ENCODE peak calls at places on chromosomes 1 and 21, in seven cellular contexts. X is HT1080; T is SK-N-SH; E is T-helper 9 cell; V is stimulated activated CD4-positive, alpha-beta T cell treated with anti-CD3 and anti-CD28 coated beads, Interleukin-1b, Interleukin-23, amount 100 ng/mL, for 1 hour; Z is memory B cell; A is sigmoid colon. S is an unnamed sample.

GRCh38 chr1:49728377-49728776 is 295.4 kb downstream of the AGBL4 start:
- DNase-seq in X (peak), T (no peak), E (no peak), V (no peak), Z (no peak), A (no peak), S (peak)

GRCh38 chr1:170309389-170310013 is 163.7 kb downstream of the NTMT2 start:
- DNase-seq in X (peak), T (peak), E (no peak), V (no peak), Z (no peak), A (no peak), S (no peak)

GRCh38 chr1:11493972-11494655 is 15.2 kb downstream of the DISP3 start:
- DNase-seq in X (no peak), T (no peak), E (no peak), V (no peak), Z (no peak), A (peak), S (no peak)

GRCh38 chr1:25805863-25806225 is 5.9 kb downstream of the SELENON start:
- DNase-seq in X (no peak), T (no peak), E (no peak), V (no peak), Z (no peak), A (no peak), S (peak)

GRCh38 chr1:62746086-62746808 is 37.7 kb upstream of the ATG4C start:
- DNase-seq in X (peak), T (peak), E (no peak), V (no peak), Z (peak), A (no peak), S (peak)

GRCh38 chr21:16195896-16196443 is 466.2 kb downstream of the USP25 start:
- DNase-seq in X (no peak), T (no peak), E (no peak), V (no peak), Z (no peak), A (no peak), S (peak)

GRCh38 chr1:234505774-234506114 is 26.8 kb upstream of the TARBP1 start:
- DNase-seq in X (peak), T (no peak), E (no peak), V (no peak), Z (no peak), A (no peak), S (no peak)

GRCh38 chr1:228903573-228904122 is 168.4 kb downstream of the RHOU start:
- DNase-seq in X (no peak), T (no peak), E (no peak), V (no peak), Z (no peak), A (no peak), S (peak)

GRCh38 chr1:25699501-25700089 is 83.0 kb downstream of the MAN1C1 start:
- DNase-seq in X (no peak), T (peak), E (no peak), V (no peak), Z (no peak), A (no peak), S (no peak)

GRCh38 chr1:40776236-40777072 is 7.1 kb upstream of the KCNQ4 start:
- DNase-seq in X (no peak), T (no peak), E (no peak), V (no peak), Z (no peak), A (no peak), S (no peak)

GRCh38 chr1:209648366-209648765 is 3.9 kb downstream of the LAMB3 start:
- DNase-seq in X (no peak), T (no peak), E (no peak), V (no peak), Z (no peak), A (no peak), S (no peak)

GRCh38 chr1:238962941-238963340 is 423.4 kb upstream of the CHRM3 start:
- DNase-seq in X (no peak), T (no peak), E (no peak), V (no peak), Z (no peak), A (no peak), S (no peak)

GRCh38 chr1:179871940-179872339 is 5.7 kb downstream of the TOR1AIP2 start:
- DNase-seq in X (no peak), T (no peak), E (no peak), V (no peak), Z (no peak), A (no peak), S (no peak)

GRCh38 chr21:33856893-33857527 is 58.6 kb downstream of the ATP5PO start:
- DNase-seq in X (no peak), T (peak), E (no peak), V (no peak), Z (no peak), A (peak), S (no peak)

GRCh38 chr1:85344256-85344694 is 67.8 kb upstream of the BCL10 start:
- DNase-seq in X (peak), T (peak), E (no peak), V (no peak), Z (no peak), A (no peak), S (peak)

S was measured in dermis blood vessel endothelial cell.